ENCODE peak calls at places on chromosomes 13 and 19, in six cellular contexts. C is neural crest cell; I is GDM1; E is effector memory CD4-positive, alpha-beta T cell; X is hypothalamus; T is hepatic stellate cell. O is an unnamed sample.

GRCh38 chr19:911197-912033 is 1.6 kb downstream of the R3HDM4 start:
- DNase-seq in C (no peak), I (no peak), E (no peak), X (no peak), T (no peak), O (no peak)

GRCh38 chr19:4066176-4066606 is 508 bp downstream of the ZBTB7A start:
- DNase-seq in C (no peak), I (no peak), E (no peak), X (no peak), T (no peak), O (peak; percentile 51)

GRCh38 chr13:65111223-65111622 is 2118.9 kb downstream of the PCDH9 start:
- DNase-seq in C (no peak), I (no peak), E (no peak), X (no peak), T (no peak), O (no peak)

GRCh38 chr13:99830931-99831330 is 140.6 kb downstream of the ZIC5 start:
- DNase-seq in C (no peak), I (no peak), E (no peak), X (no peak), T (no peak), O (no peak)

GRCh38 chr19:5086232-5086631 is 117.3 kb downstream of the KDM4B start:
- DNase-seq in C (no peak), I (no peak), E (no peak), X (no peak), T (no peak), O (no peak)

GRCh38 chr13:43694265-43694664 is 92.5 kb downstream of the ENOX1 start:
- DNase-seq in C (no peak), I (no peak), E (no peak), X (no peak), T (no peak), O (no peak)

GRCh38 chr13:26052136-26052736 is 420 bp upstream of the SHISA2 start:
- DNase-seq in C (no peak), I (no peak), E (no peak), X (no peak), T (no peak), O (no peak)

GRCh38 chr19:31351212-31352193 is 2.3 kb upstream of the TSHZ3 start:
- DNase-seq in C (no peak), I (no peak), E (no peak), X (no peak), T (peak; percentile 69), O (peak; percentile 53)

GRCh38 chr13:106089251-106089940 is 446.1 kb downstream of the EFNB2 start:
- DNase-seq in C (no peak), I (no peak), E (no peak), X (no peak), T (no peak), O (no peak)

GRCh38 chr19:18906605-18907519 is 10.9 kb upstream of the CERS1 start:
- DNase-seq in C (no peak), I (no peak), E (no peak), X (peak; percentile 83), T (no peak), O (no peak)

GRCh38 chr19:2428756-2429711 is 1.6 kb upstream of the TIMM13 start:
- DNase-seq in C (no peak), I (no peak), E (no peak), X (no peak), T (no peak), O (no peak)

GRCh38 chr13:25912961-25913360 is 138.9 kb downstream of the SHISA2 start:
- DNase-seq in C (no peak), I (no peak), E (no peak), X (no peak), T (no peak), O (no peak)

GRCh38 chr13:93878675-93879074 is 600.8 kb downstream of the DCT start:
- DNase-seq in C (no peak), I (no peak), E (no peak), X (no peak), T (no peak), O (no peak)

GRCh38 chr19:15181394-15181793 is 19.4 kb downstream of the NOTCH3 start:
- DNase-seq in C (no peak), I (no peak), E (no peak), X (no peak), T (no peak), O (no peak)

GRCh38 chr13:93953856-93954255 is 525.6 kb downstream of the DCT start:
- DNase-seq in C (no peak), I (no peak), E (no peak), X (no peak), T (no peak), O (no peak)